ENCODE peak calls at places on chromosomes 5 and 9, in eight cellular contexts. X, C, G, Q, Y, I, Z and M are unnamed samples.
A peak's percentile ranks its signal among the peaks of the same experiment; 100 is the strongest.

GRCh38 chr9:7963026-7963425 is 163.4 kb upstream of the DMAC1 start:
- DNase-seq in X (no peak), C (no peak), G (no peak), Q (no peak), Y (no peak), I (no peak), Z (no peak), M (no peak)

GRCh38 chr5:173493846-173494245 is 122.6 kb downstream of the BOD1 start:
- DNase-seq in X (no peak), C (no peak), G (no peak), Q (no peak), Y (no peak), I (no peak), Z (no peak), M (no peak)

GRCh38 chr9:110143969-110144545 is 63.9 kb downstream of the C9orf152 start:
- DNase-seq in X (no peak), C (no peak), G (no peak), Q (no peak), Y (no peak), I (no peak), Z (no peak), M (no peak)

GRCh38 chr5:145689235-145689634 is 145.9 kb downstream of the PRELID2 start:
- DNase-seq in X (no peak), C (no peak), G (no peak), Q (no peak), Y (no peak), I (no peak), Z (no peak), M (no peak)

GRCh38 chr9:133506653-133507038 is 18.1 kb downstream of the MYMK start:
- DNase-seq in X (peak; percentile 92), C (peak; percentile 71), G (peak; percentile 65), Q (no peak), Y (no peak), I (peak; percentile 65), Z (no peak), M (no peak)

GRCh38 chr5:7592910-7593309 is 197.0 kb downstream of the ADCY2 start:
- DNase-seq in X (no peak), C (no peak), G (no peak), Q (no peak), Y (peak; percentile 5), I (no peak), Z (peak; percentile 58), M (no peak)

GRCh38 chr9:114448706-114449105 is 56.6 kb downstream of the WHRN start:
- DNase-seq in X (peak; percentile 15), C (no peak), G (no peak), Q (no peak), Y (no peak), I (no peak), Z (no peak), M (no peak)

GRCh38 chr5:59786271-59786805 is 107.2 kb downstream of the PDE4D start:
- DNase-seq in X (no peak), C (no peak), G (no peak), Q (no peak), Y (no peak), I (no peak), Z (no peak), M (no peak)

GRCh38 chr5:142426129-142426641 is 101.4 kb upstream of the SPRY4 start:
- DNase-seq in X (no peak), C (peak; percentile 70), G (peak; percentile 62), Q (no peak), Y (peak; percentile 88), I (peak; percentile 60), Z (no peak), M (no peak)

GRCh38 chr5:130109152-130109551 is 204.9 kb downstream of the CHSY3 start:
- DNase-seq in X (no peak), C (no peak), G (no peak), Q (no peak), Y (no peak), I (no peak), Z (no peak), M (no peak)

GRCh38 chr9:89564257-89564878 is 40.4 kb upstream of the GADD45G start:
- DNase-seq in X (no peak), C (no peak), G (no peak), Q (no peak), Y (no peak), I (no peak), Z (peak; percentile 68), M (no peak)
- TF ChIP-seq CTCF in X (no peak), C (peak; percentile 6), G (no peak), Q (no peak), Y (no peak), I (no peak), Z (peak; percentile 54), M (no peak)

DNA sequence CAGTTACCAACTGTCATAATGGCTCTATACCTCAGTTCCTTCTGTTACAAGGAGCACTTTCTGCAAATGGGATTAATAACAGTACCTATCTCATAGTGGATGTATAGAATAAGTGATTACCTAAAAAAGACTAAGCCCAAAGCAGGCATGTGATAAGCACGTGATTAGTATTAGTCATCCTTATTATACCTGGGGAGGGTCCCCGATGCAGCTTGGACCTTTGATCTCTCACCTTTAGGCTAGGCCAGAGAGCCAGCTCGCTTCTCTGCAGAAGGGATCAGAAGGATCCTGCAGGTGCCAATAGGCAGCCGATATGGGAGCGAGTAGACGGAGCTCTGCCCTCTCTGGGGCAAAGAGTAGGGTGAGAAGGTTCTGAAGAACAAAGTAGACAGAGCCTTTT is 4.0 kb downstream of the JADE2 start:
- DNase-seq in X (peak; percentile 33), C (no peak), G (no peak), Q (no peak), Y (no peak), I (no peak), Z (no peak), M (no peak)
- H3K4me1 ChIP-seq in X (peaks cover 45% of the 10 kb centered on the region), C (peaks cover 40% of the 10 kb centered on the region), G (peaks cover 98% of the 10 kb centered on the region), Q (peaks cover 64% of the 10 kb centered on the region), Y (peaks cover 23% of the 10 kb centered on the region), I (peaks cover 73% of the 10 kb centered on the region), Z (peaks cover 33% of the 10 kb centered on the region), M (peaks cover 28% of the 10 kb centered on the region)

DNA sequence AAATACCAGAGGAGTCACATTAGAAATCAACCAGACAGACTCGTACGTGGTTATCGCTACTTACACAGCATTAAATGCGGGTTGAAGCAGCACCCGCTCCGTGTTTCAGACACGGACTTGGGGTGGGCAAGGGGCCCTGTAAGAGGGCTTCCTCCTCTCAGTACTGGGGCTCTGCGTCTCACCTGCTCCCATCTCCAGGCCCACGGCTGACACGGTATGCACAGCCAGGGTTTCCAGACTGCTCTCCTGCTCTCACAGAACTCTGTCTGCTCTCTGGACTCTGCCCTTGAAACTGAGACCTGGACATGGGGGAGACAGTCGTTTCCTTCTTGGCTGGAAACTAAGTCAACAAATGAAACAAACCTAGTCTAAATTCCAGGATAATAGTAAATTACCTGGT is 24.7 kb upstream of the RASGEF1C start:
- DNase-seq in X (no peak), C (no peak), G (no peak), Q (no peak), Y (no peak), I (no peak), Z (no peak), M (no peak)
- H3K27ac ChIP-seq in X (no peak overlapping the region), C (no peak overlapping the region), G (no peak overlapping the region), Q (no peak overlapping the region), Y (no peak overlapping the region), I (no peak overlapping the region), Z (no peak overlapping the region), M (no peak overlapping the region)

GRCh38 chr9:93380410-93381060 is 71.0 kb upstream of the FAM120A start:
- DNase-seq in X (no peak), C (no peak), G (no peak), Q (no peak), Y (no peak), I (no peak), Z (no peak), M (no peak)
- TF ChIP-seq CTCF in X (no peak), C (no peak), G (peak; percentile 18), Q (no peak), Y (peak; percentile 7), I (no peak), Z (peak; percentile 24), M (no peak)

DNA sequence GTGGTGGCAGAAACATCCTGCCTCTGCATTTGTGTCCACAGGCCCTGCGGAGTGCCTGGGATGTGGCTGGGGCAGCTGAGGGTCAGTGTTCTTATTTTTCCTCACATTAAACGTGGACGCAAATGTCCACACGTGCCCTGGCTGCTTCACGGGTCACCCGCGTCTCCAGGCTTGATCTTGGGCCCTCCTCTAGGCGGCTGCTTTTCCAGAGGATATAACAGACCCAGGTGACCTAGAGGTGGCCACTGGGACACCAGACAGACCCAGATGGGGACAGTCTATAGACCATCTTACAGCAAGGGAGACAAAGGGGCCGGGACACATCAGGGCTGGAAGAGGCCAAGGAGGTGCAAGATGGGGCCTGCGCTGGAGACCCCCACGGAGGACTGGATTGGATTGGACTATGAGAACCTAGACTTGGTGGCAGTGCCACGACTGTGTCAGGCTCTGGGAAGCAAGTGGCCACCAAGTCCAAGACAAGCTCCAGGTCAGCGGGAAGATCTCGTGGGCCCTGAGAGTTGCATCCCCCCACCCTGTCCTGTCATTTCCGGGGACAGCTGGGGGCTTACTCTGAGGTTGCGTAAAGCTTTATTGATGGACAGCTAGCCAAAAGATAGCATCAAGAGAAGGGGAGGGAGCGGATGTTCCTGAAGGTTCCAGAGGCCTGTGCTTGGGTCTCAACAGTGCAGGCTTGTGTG is 6.9 kb downstream of the WNK2 start:
- DNase-seq in X (no peak), C (no peak), G (no peak), Q (no peak), Y (no peak), I (no peak), Z (no peak), M (peak; percentile 39)
- H3K4me1 ChIP-seq in X (no peaks in the 10 kb centered on the region), C (peaks cover 33% of the 10 kb centered on the region), G (peaks cover 81% of the 10 kb centered on the region), Q (peaks cover 15% of the 10 kb centered on the region), Y (no peaks in the 10 kb centered on the region), I (peaks cover 95% of the 10 kb centered on the region), Z (peaks cover 20% of the 10 kb centered on the region), M (peaks cover 60% of the 10 kb centered on the region)

DNA sequence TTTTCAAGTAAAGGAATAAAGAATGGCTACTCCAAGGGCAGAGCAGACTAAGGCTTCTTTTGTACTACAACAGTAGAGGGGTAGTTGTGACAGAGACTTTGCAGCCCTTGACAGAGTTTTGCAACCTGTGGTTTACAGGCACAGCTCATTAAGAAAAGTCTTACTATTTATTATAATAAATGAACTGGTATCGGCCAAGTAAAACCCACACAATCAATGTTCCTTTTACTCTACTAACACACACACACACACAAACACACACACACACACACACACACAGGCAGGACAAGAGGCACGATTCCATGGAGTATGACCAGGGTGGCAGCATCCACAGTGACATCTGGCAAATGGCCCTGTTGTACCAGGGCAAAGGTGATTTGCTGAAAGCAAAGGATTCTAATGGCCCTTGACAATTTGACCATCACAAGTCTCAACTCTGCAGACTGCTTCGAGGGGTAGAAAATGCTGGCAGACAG is 59.1 kb upstream of the GOLPH3 start:
- DNase-seq in X (no peak), C (no peak), G (no peak), Q (no peak), Y (no peak), I (no peak), Z (no peak), M (no peak)
- H3K27ac ChIP-seq in X (peak overlapping the region; percentile 88), C (no peak overlapping the region), G (peak overlapping the region; percentile 63), Q (peak overlapping the region; percentile 65), Y (no peak overlapping the region), I (peak overlapping the region; percentile 26), Z (no peak overlapping the region), M (peak overlapping the region; percentile 63)

GRCh38 chr5:116497648-116498047 is 77.0 kb downstream of the SEMA6A start:
- DNase-seq in X (no peak), C (no peak), G (no peak), Q (no peak), Y (no peak), I (no peak), Z (no peak), M (no peak)
- TF ChIP-seq CTCF in X (no peak), C (no peak), G (peak; percentile 13), Q (no peak), Y (peak; percentile 16), I (no peak), Z (no peak), M (no peak)

GRCh38 chr5:132424167-132424935 is 54.8 kb downstream of the SLC22A5 start:
- DNase-seq in X (no peak), C (no peak), G (no peak), Q (no peak), Y (no peak), I (no peak), Z (no peak), M (no peak)
- H3K4me1 ChIP-seq in X (peaks cover 70% of the 10 kb centered on the region), C (peaks cover 99% of the 10 kb centered on the region), G (peaks cover 100% of the 10 kb centered on the region), Q (peaks cover 96% of the 10 kb centered on the region), Y (peaks cover 100% of the 10 kb centered on the region), I (peaks cover 100% of the 10 kb centered on the region), Z (peaks cover 11% of the 10 kb centered on the region), M (peaks cover 42% of the 10 kb centered on the region)